ENCODE peak calls at places on chromosomes 5 and 9, in seven cellular contexts. C, J, S, O, I, G and X are unnamed samples.
A peak's percentile ranks its signal among the peaks of the same experiment; 100 is the strongest.

GRCh38 chr5:54226215-54226614 is 84.2 kb downstream of the ARL15 start:
- DNase-seq in G (no peak), I (no peak), O (no peak), J (no peak), C (no peak), S (no peak), X (no peak)

GRCh38 chr9:36134761-36135505 is 1.6 kb upstream of the GLIPR2 start:
- DNase-seq in G (peak; percentile 60), I (no peak), C (no peak), S (no peak), O (peak; percentile 73), J (no peak), X (no peak)

GRCh38 chr5:177332896-177333260 is 18.6 kb downstream of the LMAN2 start:
- DNase-seq in I (no peak), J (no peak), G (no peak), O (no peak), S (no peak), C (no peak), X (no peak)

GRCh38 chr5:87210743-87211142 is 56.9 kb upstream of the RASA1 start:
- DNase-seq in J (no peak), O (no peak), C (no peak), I (no peak), S (no peak), G (no peak), X (peak; percentile 26)

GRCh38 chr9:899440-900184 is 58.1 kb downstream of the DMRT1 start:
- DNase-seq in C (no peak), G (no peak), S (no peak), I (no peak), O (peak; percentile 26), J (peak; percentile 63), X (no peak)

GRCh38 chr5:14417792-14418765 is 163.5 kb upstream of the OTULINL start:
- DNase-seq in G (no peak), S (no peak), J (no peak), C (peak; percentile 55), I (peak; percentile 74), O (peak; percentile 77), X (no peak)

GRCh38 chr9:108869092-108869725 is 7.1 kb downstream of the ACTL7A start:
- DNase-seq in I (peak; percentile 17), C (peak; percentile 36), J (no peak), O (peak; percentile 44), S (no peak), G (no peak), X (peak; percentile 60)

GRCh38 chr5:178993955-178994579 is 1.1 kb downstream of the GRM6 start:
- DNase-seq in J (no peak), O (no peak), G (no peak), C (no peak), I (no peak), S (no peak), X (no peak)

GRCh38 chr5:57348376-57348775 is 134.2 kb downstream of the ACTBL2 start:
- DNase-seq in C (no peak), S (no peak), G (no peak), J (no peak), I (no peak), O (no peak), X (no peak)

GRCh38 chr5:83844320-83845068 is 123.8 kb upstream of the HAPLN1 start:
- DNase-seq in J (no peak), I (peak; percentile 84), G (no peak), C (peak; percentile 74), O (peak; percentile 30), S (no peak), X (peak; percentile 80)

GRCh38 chr5:93145019-93145418 is 436.0 kb downstream of the NR2F1-AS1 start:
- DNase-seq in G (no peak), I (no peak), O (no peak), C (no peak), S (no peak), J (no peak), X (no peak)

GRCh38 chr5:21810737-21811316 is 1042.3 kb downstream of the CDH12 start:
- DNase-seq in G (no peak), I (peak; percentile 10), J (peak; percentile 2), S (no peak), C (peak; percentile 39), O (peak; percentile 19), X (peak; percentile 67)

GRCh38 chr5:96228449-96228848 is 204.6 kb downstream of the PCSK1 start:
- DNase-seq in C (peak; percentile 49), G (no peak), I (no peak), O (no peak), S (no peak), J (no peak), X (no peak)

GRCh38 chr9:87107072-87107471 is 159.8 kb upstream of the GAS1 start:
- DNase-seq in G (peak; percentile 23), C (peak; percentile 29), S (peak; percentile 57), O (peak; percentile 74), I (no peak), J (no peak), X (peak; percentile 23)

GRCh38 chr5:134247411-134247810 is 21.5 kb upstream of the PPP2CA start:
- DNase-seq in C (peak; percentile 96), O (peak; percentile 38), J (no peak), G (no peak), S (no peak), I (peak; percentile 89), X (peak; percentile 91)

GRCh38 chr9:90810686-90811085 is 9.1 kb downstream of the SYK start:
- DNase-seq in O (no peak), C (no peak), J (no peak), S (no peak), G (no peak), I (no peak), X (no peak)

GRCh38 chr5:103674739-103675138 is 112.2 kb upstream of the NUDT12 start:
- DNase-seq in I (no peak), J (no peak), G (no peak), C (peak; percentile 17), O (no peak), S (no peak), X (no peak)

GRCh38 chr9:136218673-136219072 is 13.7 kb upstream of the LHX3 start:
- DNase-seq in I (no peak), S (no peak), C (no peak), O (no peak), G (no peak), J (no peak), X (no peak)

GRCh38 chr9:18855636-18856035 is 177.4 kb downstream of the SAXO1 start:
- DNase-seq in G (no peak), J (no peak), C (no peak), O (no peak), I (no peak), S (no peak), X (no peak)

GRCh38 chr9:135305546-135306180 is 173.9 kb upstream of the PPP1R26 start:
- DNase-seq in G (no peak), C (no peak), S (no peak), J (no peak), O (no peak), I (no peak), X (no peak)

GRCh38 chr5:132429451-132430440 is 60.2 kb downstream of the SLC22A5 start:
- DNase-seq in O (no peak), I (no peak), J (no peak), S (no peak), G (no peak), C (no peak), X (no peak)

GRCh38 chr5:158435161-158435616 is 576.2 kb upstream of the CLINT1 start:
- DNase-seq in O (no peak), G (no peak), I (no peak), S (no peak), C (no peak), J (no peak), X (no peak)

GRCh38 chr9:6997330-6997729 is 239.6 kb downstream of the KDM4C start:
- DNase-seq in I (no peak), G (no peak), J (no peak), S (no peak), O (no peak), C (peak; percentile 2), X (no peak)

GRCh38 chr5:40332945-40333344 is 346.8 kb upstream of the PTGER4 start:
- DNase-seq in J (no peak), S (no peak), C (no peak), G (no peak), I (no peak), O (no peak), X (no peak)

DNA sequence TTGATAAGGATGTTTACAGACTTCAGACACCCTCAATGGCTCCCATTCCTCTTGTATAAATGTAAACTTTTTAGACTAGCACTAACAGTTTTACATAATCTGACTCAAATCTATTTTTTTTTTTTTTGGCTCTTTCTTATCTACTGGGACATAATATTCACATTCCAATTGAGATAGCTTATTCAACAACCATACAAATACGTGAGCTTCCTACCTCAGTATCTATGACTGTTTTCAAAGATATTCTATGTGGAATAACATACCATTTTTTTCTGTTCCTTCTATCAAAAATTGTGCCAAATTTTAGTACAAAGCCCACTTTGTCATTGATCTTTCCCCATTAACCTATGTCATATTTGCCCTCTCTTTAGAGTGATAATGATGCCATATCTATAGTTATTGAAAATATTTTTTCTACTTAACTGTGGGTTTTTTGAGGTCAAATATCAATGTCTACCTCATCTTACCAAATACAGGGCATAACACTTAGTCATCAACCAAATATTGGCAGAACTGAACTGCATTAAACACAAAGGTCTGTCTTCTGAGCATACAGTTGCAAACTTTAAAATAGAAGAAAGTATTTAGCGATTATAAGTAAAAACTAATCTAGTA is 482.6 kb downstream of the PTPRD start:
- DNase-seq in S (no peak), G (no peak), I (peak; percentile 30), O (no peak), C (peak; percentile 70), J (no peak), X (no peak)
- H3K23ac ChIP-seq in S (no peak overlapping the region), G (no peak overlapping the region), I (no peak overlapping the region), O (no peak overlapping the region), C (no peak overlapping the region), J (no peak overlapping the region), X (no peak overlapping the region)

GRCh38 chr9:130126721-130127429 is 45.3 kb upstream of the NCS1 start:
- DNase-seq in S (no peak), I (no peak), J (no peak), G (no peak), C (no peak), O (no peak), X (no peak)
- H3K18ac ChIP-seq in S (no peak overlapping the region), I (no peak overlapping the region), J (no peak overlapping the region), G (no peak overlapping the region), C (no peak overlapping the region), O (no peak overlapping the region), X (no peak overlapping the region)

DNA sequence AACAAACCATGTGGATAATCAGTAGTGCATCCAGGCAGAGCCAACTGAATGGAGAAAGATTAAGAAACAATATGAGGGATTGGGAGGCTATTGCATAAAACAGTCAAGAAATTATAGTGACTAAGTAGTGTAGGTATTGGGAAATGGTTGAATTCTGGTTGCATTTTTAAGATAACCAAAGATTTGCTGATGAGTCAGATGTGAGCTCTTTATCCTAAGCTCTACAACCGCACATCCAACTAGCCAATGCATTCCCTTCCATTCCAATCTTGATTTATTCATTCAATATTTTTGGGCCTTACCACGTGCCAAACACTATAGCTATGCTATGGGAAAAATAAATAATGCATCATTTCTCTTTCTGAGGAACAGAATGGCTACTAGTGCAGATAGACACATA is 524.5 kb upstream of the RGMB start:
- DNase-seq in G (no peak), J (no peak), C (peak; percentile 96), I (peak; percentile 79), O (no peak), S (no peak), X (peak; percentile 1)
- H3K23ac ChIP-seq in G (no peak overlapping the region), J (no peak overlapping the region), C (no peak overlapping the region), I (no peak overlapping the region), O (no peak overlapping the region), S (no peak overlapping the region), X (no peak overlapping the region)

DNA sequence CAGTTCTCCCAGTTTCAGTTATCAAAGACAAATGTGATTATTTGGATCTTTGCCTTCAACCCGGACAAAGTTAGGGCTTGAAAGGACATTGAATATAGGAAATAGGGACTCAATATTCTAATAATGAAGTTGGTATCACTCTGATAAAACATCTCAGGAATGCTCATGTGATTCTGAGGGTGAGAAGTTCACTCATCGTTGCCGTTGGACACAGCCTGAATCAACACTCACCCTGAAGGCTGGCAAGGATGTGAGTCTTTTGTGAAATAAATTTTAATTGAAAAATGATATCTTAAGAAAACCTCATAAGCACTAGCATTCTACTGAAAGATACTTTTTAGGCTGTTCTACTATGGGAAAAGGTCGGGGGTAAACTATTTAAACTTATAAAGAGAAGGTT is 44.8 kb upstream of the C9orf72 start:
- DNase-seq in G (no peak), O (peak; percentile 6), S (no peak), C (no peak), J (no peak), I (no peak), X (no peak)
- H3K18ac ChIP-seq in G (no peak overlapping the region), O (no peak overlapping the region), S (no peak overlapping the region), C (no peak overlapping the region), J (no peak overlapping the region), I (no peak overlapping the region), X (no peak overlapping the region)